ENCODE peak calls at places on chromosomes 5 and 9, in four cellular contexts. F, P, Z and N are unnamed samples.

GRCh38 chr9:109107402-109108240 is 12.1 kb downstream of the TMEM245 start:
- DNase-seq in F (no peak), P (peak), Z (peak), N (no peak)

GRCh38 chr5:127216906-127217675 is 73.5 kb upstream of the MEGF10 start:
- DNase-seq in P (no peak), F (no peak), Z (no peak), N (no peak)

GRCh38 chr5:131634666-131634995 is 398 bp downstream of the RAPGEF6 start:
- DNase-seq in P (peak), Z (peak), F (no peak), N (no peak)

GRCh38 chr5:127746756-127747155 is 43.6 kb downstream of the CCDC192 start:
- DNase-seq in P (peak), F (no peak), Z (peak), N (no peak)

GRCh38 chr9:109520475-109521132 is 22.5 kb upstream of the PTPN3 start:
- DNase-seq in Z (peak), P (peak), F (no peak), N (peak)

GRCh38 chr5:38634961-38635369 is 78.5 kb upstream of the LIFR start:
- DNase-seq in F (no peak), Z (no peak), P (no peak), N (no peak)

GRCh38 chr5:9519537-9519936 is 26.3 kb downstream of the SEMA5A start:
- DNase-seq in F (peak), P (no peak), Z (no peak), N (peak)

GRCh38 chr5:124591583-124591982 is 154.9 kb downstream of the ZNF608 start:
- DNase-seq in F (no peak), P (no peak), Z (no peak), N (no peak)

GRCh38 chr9:89635007-89635742 is 30.4 kb downstream of the GADD45G start:
- DNase-seq in P (peak), Z (peak), F (no peak), N (no peak)

GRCh38 chr5:71907589-71908145 is 188.6 kb downstream of the CARTPT start:
- DNase-seq in Z (no peak), F (no peak), P (no peak), N (no peak)

GRCh38 chr9:136572003-136572595 is 26.3 kb upstream of the NOTCH1 start:
- DNase-seq in Z (peak), P (peak), F (peak), N (no peak)

GRCh38 chr5:104626122-104626521 is 1063.5 kb upstream of the NUDT12 start:
- DNase-seq in Z (no peak), F (no peak), P (no peak), N (no peak)

GRCh38 chr9:1096155-1096964 is 46.2 kb downstream of the DMRT2 start:
- DNase-seq in F (no peak), Z (no peak), P (no peak), N (no peak)

GRCh38 chr5:114957384-114957783 is 212.3 kb downstream of the TRIM36 start:
- DNase-seq in P (no peak), F (no peak), Z (no peak), N (no peak)

GRCh38 chr9:121154782-121155181 is 46.9 kb downstream of the RAB14 start:
- DNase-seq in P (peak), F (no peak), Z (no peak), N (no peak)

GRCh38 chr5:135176991-135177390 is 143.0 kb upstream of the PITX1 start:
- DNase-seq in Z (no peak), F (no peak), P (no peak), N (no peak)

GRCh38 chr5:135178476-135179155 is 144.6 kb upstream of the PITX1 start:
- DNase-seq in Z (no peak), F (no peak), P (no peak), N (no peak)

GRCh38 chr5:135181653-135182052 is 147.6 kb upstream of the PITX1 start:
- DNase-seq in Z (no peak), P (no peak), F (no peak), N (no peak)

GRCh38 chr5:135177591-135177990 is 143.6 kb upstream of the PITX1 start:
- DNase-seq in P (no peak), F (no peak), Z (no peak), N (no peak)

GRCh38 chr5:135179308-135179980 is 145.4 kb upstream of the PITX1 start:
- DNase-seq in P (no peak), Z (no peak), F (no peak), N (no peak)
- TF ChIP-seq CTCF in P (no peak), Z (no peak), F (no peak), N (no peak)

DNA sequence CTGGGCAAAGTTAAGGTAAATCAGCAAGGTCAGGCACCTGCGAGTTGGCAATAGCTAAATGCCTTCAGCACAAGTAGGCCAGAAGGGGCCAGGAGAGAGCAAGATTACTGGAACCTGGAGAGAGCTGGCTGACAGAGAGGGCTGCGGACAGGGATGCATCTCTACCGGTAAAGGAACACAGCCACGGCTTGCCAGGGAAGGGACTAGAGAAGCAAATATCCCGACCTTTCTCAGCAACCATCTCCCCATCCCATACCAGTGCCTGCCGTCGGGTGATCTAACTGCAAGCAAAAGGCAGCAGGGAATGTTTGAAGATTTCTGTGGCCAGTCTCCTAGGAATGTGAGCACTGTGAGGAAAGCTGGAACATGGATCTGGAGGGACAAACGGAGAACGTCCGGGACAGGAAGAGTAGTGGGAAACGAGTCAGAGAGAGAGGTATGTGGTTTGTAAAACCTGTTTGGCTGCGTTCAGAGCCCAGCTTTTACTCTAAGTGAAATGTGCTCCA is 15.9 kb upstream of the ABLIM3 start:
- DNase-seq in F (no peak), P (peak), Z (peak), N (no peak)
- TF ChIP-seq CTCF in F (peak), P (peak), Z (no peak), N (peak)

DNA sequence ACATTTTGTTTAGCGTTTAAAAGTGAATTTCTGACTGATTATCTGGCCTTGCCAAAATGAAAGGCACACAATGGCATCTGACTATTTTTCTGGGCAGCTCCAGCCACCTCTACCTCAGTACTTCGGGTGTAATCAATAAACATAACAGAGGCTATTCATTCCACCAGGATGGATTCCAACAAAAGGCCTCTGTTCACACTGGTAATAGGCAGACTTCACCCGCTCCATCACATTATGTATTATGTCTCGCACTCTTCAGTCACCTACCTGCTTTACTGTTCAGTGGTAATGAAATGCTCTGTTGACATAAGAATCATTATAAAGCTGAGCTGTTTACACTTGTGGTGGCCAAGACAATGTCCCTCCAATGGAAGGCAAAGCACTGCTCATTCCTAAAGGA is 1333.7 kb upstream of the WWC1 start:
- DNase-seq in F (no peak), P (no peak), Z (no peak), N (no peak)
- TF ChIP-seq CTCF in F (no peak), P (no peak), Z (no peak), N (no peak)

GRCh38 chr5:170411100-170411499 is 21.9 kb upstream of the KCNMB1 start:
- DNase-seq in Z (no peak), F (no peak), P (no peak), N (no peak)
- TF ChIP-seq CTCF in Z (no peak), F (no peak), P (peak), N (no peak)

GRCh38 chr5:144404021-144404420 is 233.3 kb downstream of the KCTD16 start:
- DNase-seq in F (no peak), Z (no peak), P (no peak), N (no peak)
- TF ChIP-seq CTCF in F (no peak), Z (no peak), P (no peak), N (no peak)

GRCh38 chr5:113682497-113683136 is 169.1 kb downstream of the YTHDC2 start:
- DNase-seq in Z (peak), P (peak), F (no peak), N (no peak)
- TF ChIP-seq CTCF in Z (no peak), P (peak), F (no peak), N (no peak)

DNA sequence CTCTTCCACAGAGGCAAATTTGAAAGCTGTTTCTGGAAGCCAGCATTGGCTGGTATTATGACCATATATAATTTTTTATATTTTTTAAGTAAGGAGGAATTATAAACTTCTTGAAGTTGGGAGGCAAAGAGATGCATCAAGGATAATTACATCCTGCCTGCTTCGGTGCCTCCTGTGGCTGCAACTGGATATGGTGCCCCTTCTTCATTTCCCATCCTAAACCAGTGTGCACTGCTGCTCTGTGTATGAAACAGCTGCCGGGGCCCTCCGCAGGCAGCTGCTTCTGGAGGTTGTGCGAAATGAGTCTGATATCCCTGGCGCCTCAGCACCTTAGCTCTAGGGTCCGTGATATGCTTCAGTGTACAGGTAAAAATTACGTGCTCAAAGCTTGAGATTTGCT is 304.2 kb downstream of the ENC1 start:
- DNase-seq in F (no peak), P (no peak), Z (no peak), N (no peak)
- TF ChIP-seq CTCF in F (no peak), P (no peak), Z (peak), N (no peak)

DNA sequence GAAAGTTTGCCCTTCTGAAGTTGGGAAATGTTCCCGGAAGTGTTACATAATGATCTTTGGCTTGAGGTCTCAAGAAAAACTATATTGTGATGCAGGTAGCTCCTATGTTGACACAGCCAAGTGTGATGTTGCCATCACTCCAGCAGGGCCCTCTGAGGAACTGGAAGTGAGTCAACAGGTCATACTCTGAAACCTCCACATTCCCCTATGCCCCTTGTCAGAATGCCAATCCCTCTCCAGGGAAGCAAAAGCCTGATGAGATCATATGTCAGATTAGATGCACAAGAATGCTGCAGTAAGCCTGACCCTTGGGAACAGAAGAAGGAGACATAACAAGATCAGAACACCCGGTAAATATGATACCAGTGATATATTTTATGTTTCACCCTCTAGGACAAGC is 66.8 kb upstream of the ITGA2 start:
- DNase-seq in F (peak), P (peak), Z (peak), N (peak)
- TF ChIP-seq CTCF in F (no peak), P (no peak), Z (no peak), N (no peak)

GRCh38 chr5:177982072-177982727 is 13.8 kb downstream of the PROP1 start:
- DNase-seq in Z (no peak), F (no peak), P (peak), N (no peak)
- TF ChIP-seq CTCF in Z (peak), F (no peak), P (peak), N (no peak)

GRCh38 chr9:42852133-42852532 is 668.7 kb downstream of the SPATA31A6 start:
- DNase-seq in F (no peak), P (peak), Z (peak), N (no peak)
- TF ChIP-seq CTCF in F (peak), P (peak), Z (peak), N (no peak)